ENCODE peak calls at places on chromosomes 7 and 10, in ten cellular contexts. W is HEK293T; G is activated gamma-delta T cell treated with Interleukin-2 at 50 U/mL for 16 hours; K is fibroblast of the conjunctiva; S is AG08396; B is stimulated activated CD8-positive, alpha-beta memory T cell treated with anti-CD3 and anti-CD28 coated beads, Interleukin-15, amount 100 ng/mL, for 24 hours; E is stimulated activated CD4-positive, alpha-beta T cell treated with anti-CD3 and anti-CD28 coated beads, Interleukin-12 subunit alpha, Interleukin-12 subunit beta, amount 100 ng/mL, for 48 hours; O is hypothalamus; Z is pancreas; T is HS-27A. L is an unnamed sample.

GRCh38 chr7:46909601-46910051 is 672.3 kb downstream of the TNS3 start:
- DNase-seq in W (no peak), G (no peak), K (peak), S (peak), B (no peak), E (no peak), O (no peak), Z (no peak), T (peak), L (no peak)

GRCh38 chr7:142298009-142298408 is 40.2 kb upstream of the PRSS58 start:
- DNase-seq in W (peak), G (no peak), K (no peak), S (no peak), B (no peak), E (no peak), O (no peak), Z (no peak), T (no peak), L (no peak)

GRCh38 chr10:10785627-10786333 is 231.9 kb upstream of the CELF2 start:
- DNase-seq in W (no peak), G (no peak), K (no peak), S (no peak), B (no peak), E (no peak), O (no peak), Z (no peak), T (no peak), L (no peak)

GRCh38 chr10:85510682-85511081 is 855.9 kb downstream of the GRID1 start:
- DNase-seq in W (no peak), G (no peak), K (no peak), S (no peak), B (no peak), E (no peak), O (no peak), Z (no peak), T (no peak), L (no peak)

GRCh38 chr10:76459016-76459415 is 1027.6 kb downstream of the LRMDA start:
- DNase-seq in W (no peak), G (no peak), K (no peak), S (no peak), B (no peak), E (no peak), O (no peak), Z (no peak), T (no peak), L (no peak)

GRCh38 chr10:11336703-11337102 is 274.7 kb downstream of the USP6NL start:
- DNase-seq in W (no peak), G (no peak), K (no peak), S (no peak), B (no peak), E (no peak), O (no peak), Z (no peak), T (no peak), L (no peak)

GRCh38 chr7:36393826-36394225 is 4.2 kb downstream of the ANLN start:
- DNase-seq in W (no peak), G (no peak), K (no peak), S (no peak), B (no peak), E (no peak), O (no peak), Z (no peak), T (no peak), L (no peak)

GRCh38 chr10:74418285-74418872 is 267.4 kb downstream of the ADK start:
- DNase-seq in W (peak), G (no peak), K (no peak), S (no peak), B (no peak), E (no peak), O (peak), Z (peak), T (no peak), L (no peak)

GRCh38 chr10:130230036-130230435 is 93.8 kb downstream of the GLRX3 start:
- DNase-seq in W (no peak), G (no peak), K (no peak), S (no peak), B (no peak), E (no peak), O (no peak), Z (no peak), T (no peak), L (no peak)

GRCh38 chr10:14276200-14276599 is 54.5 kb downstream of the FRMD4A start:
- DNase-seq in W (no peak), G (no peak), K (no peak), S (no peak), B (no peak), E (no peak), O (no peak), Z (no peak), T (no peak), L (no peak)

GRCh38 chr7:23765943-23766342 is 55.9 kb downstream of the STK31 start:
- DNase-seq in W (no peak), G (no peak), K (no peak), S (no peak), B (no peak), E (no peak), O (no peak), Z (no peak), T (no peak), L (no peak)

GRCh38 chr7:21805793-21806192 is 139.9 kb downstream of the CDCA7L start:
- DNase-seq in W (no peak), G (no peak), K (no peak), S (no peak), B (no peak), E (no peak), O (no peak), Z (no peak), T (no peak), L (no peak)

GRCh38 chr10:79608505-79609375 is 2.0 kb upstream of the SFTPA1 start:
- DNase-seq in W (peak), G (no peak), K (peak), S (peak), B (no peak), E (peak), O (no peak), Z (peak), T (peak), L (peak)

GRCh38 chr7:69060516-69060915 is 537.8 kb upstream of the AUTS2 start:
- DNase-seq in W (no peak), G (no peak), K (no peak), S (no peak), B (no peak), E (no peak), O (no peak), Z (no peak), T (no peak), L (no peak)

GRCh38 chr7:100348805-100349204 is 9.1 kb upstream of the PILRB start:
- DNase-seq in W (no peak), G (no peak), K (no peak), S (no peak), B (no peak), E (no peak), O (no peak), Z (no peak), T (no peak), L (no peak)

GRCh38 chr10:46074547-46074946 is 28.5 kb upstream of the MSMB start:
- DNase-seq in W (no peak), G (no peak), K (no peak), S (no peak), B (no peak), E (no peak), O (no peak), Z (no peak), T (no peak), L (no peak)

GRCh38 chr7:123122951-123123350 is 76.8 kb downstream of the SLC13A1 start:
- DNase-seq in W (no peak), G (no peak), K (no peak), S (no peak), B (no peak), E (no peak), O (no peak), Z (no peak), T (no peak), L (no peak)

GRCh38 chr10:92279297-92279696 is 11.6 kb downstream of the CPEB3 start:
- DNase-seq in W (no peak), G (no peak), K (no peak), S (peak), B (no peak), E (no peak), O (no peak), Z (no peak), T (no peak), L (no peak)

GRCh38 chr10:92052741-92053140 is 129.2 kb downstream of the BTAF1 start:
- DNase-seq in W (no peak), G (no peak), K (no peak), S (no peak), B (no peak), E (no peak), O (no peak), Z (no peak), T (no peak), L (no peak)

GRCh38 chr10:112585052-112585451 is 138.0 kb downstream of the VTI1A start:
- DNase-seq in W (no peak), G (no peak), K (peak), S (peak), B (no peak), E (no peak), O (no peak), Z (no peak), T (no peak), L (no peak)

GRCh38 chr7:63925262-63925625 is 73.4 kb upstream of the ZNF722 start:
- DNase-seq in W (no peak), G (peak), K (no peak), S (no peak), B (no peak), E (no peak), O (no peak), Z (peak), T (no peak), L (no peak)

GRCh38 chr10:50674469-50675254 is 50.9 kb upstream of the SGMS1 start:
- DNase-seq in W (no peak), G (no peak), K (no peak), S (no peak), B (no peak), E (no peak), O (no peak), Z (no peak), T (no peak), L (no peak)

GRCh38 chr10:104328916-104329710 is 9.2 kb downstream of the ITPRIP start:
- DNase-seq in W (peak), G (peak), K (peak), S (peak), B (no peak), E (peak), O (no peak), Z (no peak), T (peak), L (peak)

GRCh38 chr10:127570036-127570435 is 20.9 kb downstream of the NPS start:
- DNase-seq in W (no peak), G (no peak), K (no peak), S (no peak), B (no peak), E (no peak), O (no peak), Z (no peak), T (no peak), L (no peak)

GRCh38 chr10:28838908-28839307 is 161.6 kb downstream of the BAMBI start:
- DNase-seq in W (no peak), G (no peak), K (no peak), S (no peak), B (no peak), E (no peak), O (no peak), Z (no peak), T (no peak), L (no peak)

GRCh38 chr7:149625339-149625946 is 127.8 kb upstream of the ZNF746 start:
- DNase-seq in W (peak), G (peak), K (peak), S (peak), B (peak), E (peak), O (no peak), Z (peak), T (no peak), L (peak)

GRCh38 chr10:24465899-24466615 is 257.1 kb downstream of the KIAA1217 start:
- DNase-seq in W (no peak), G (no peak), K (no peak), S (peak), B (no peak), E (peak), O (no peak), Z (peak), T (no peak), L (peak)